ENCODE peak calls at places on chromosomes 13 and 19, in six cellular contexts. One of them, this sample, is unnamed.

GRCh38 chr19:51372649-51373504 is at the start of gene NKG7:
- DNase-seq in choroid plexus epithelial cell: no peak
- DNase-seq in B cell: no peak
- DNase-seq in stimulated activated CD8-positive, alpha-beta memory T cell treated with anti-CD3 and anti-CD28 coated beads, Interleukin-12 subunit alpha, Interleukin-12 subunit beta, amount 100 ng/mL, for 1 hour: peak
- DNase-seq in iris pigment epithelial cell: no peak
- DNase-seq in posterior vena cava: no peak
- DNase-seq in this sample: no peak

GRCh38 chr19:10007366-10007765 is 2.9 kb downstream of the COL5A3 start:
- DNase-seq in iris pigment epithelial cell: no peak
- DNase-seq in stimulated activated CD8-positive, alpha-beta memory T cell treated with anti-CD3 and anti-CD28 coated beads, Interleukin-12 subunit alpha, Interleukin-12 subunit beta, amount 100 ng/mL, for 1 hour: no peak
- DNase-seq in B cell: no peak
- DNase-seq in choroid plexus epithelial cell: no peak
- DNase-seq in posterior vena cava: peak
- DNase-seq in this sample: no peak

GRCh38 chr19:14116918-14117578 is 514 bp downstream of the PRKACA start:
- DNase-seq in B cell: no peak
- DNase-seq in posterior vena cava: peak
- DNase-seq in iris pigment epithelial cell: no peak
- DNase-seq in stimulated activated CD8-positive, alpha-beta memory T cell treated with anti-CD3 and anti-CD28 coated beads, Interleukin-12 subunit alpha, Interleukin-12 subunit beta, amount 100 ng/mL, for 1 hour: no peak
- DNase-seq in choroid plexus epithelial cell: no peak
- DNase-seq in this sample: peak

GRCh38 chr13:78169386-78169785 is 250.8 kb upstream of the EDNRB start:
- DNase-seq in posterior vena cava: no peak
- DNase-seq in iris pigment epithelial cell: no peak
- DNase-seq in stimulated activated CD8-positive, alpha-beta memory T cell treated with anti-CD3 and anti-CD28 coated beads, Interleukin-12 subunit alpha, Interleukin-12 subunit beta, amount 100 ng/mL, for 1 hour: no peak
- DNase-seq in B cell: no peak
- DNase-seq in choroid plexus epithelial cell: no peak
- DNase-seq in this sample: no peak

GRCh38 chr19:55196803-55197202 is 12.5 kb downstream of the PTPRH start:
- DNase-seq in B cell: no peak
- DNase-seq in stimulated activated CD8-positive, alpha-beta memory T cell treated with anti-CD3 and anti-CD28 coated beads, Interleukin-12 subunit alpha, Interleukin-12 subunit beta, amount 100 ng/mL, for 1 hour: no peak
- DNase-seq in choroid plexus epithelial cell: no peak
- DNase-seq in posterior vena cava: no peak
- DNase-seq in iris pigment epithelial cell: peak
- DNase-seq in this sample: no peak

GRCh38 chr13:38376551-38376950 is 26.9 kb downstream of the UFM1 start:
- DNase-seq in choroid plexus epithelial cell: peak
- DNase-seq in stimulated activated CD8-positive, alpha-beta memory T cell treated with anti-CD3 and anti-CD28 coated beads, Interleukin-12 subunit alpha, Interleukin-12 subunit beta, amount 100 ng/mL, for 1 hour: no peak
- DNase-seq in B cell: no peak
- DNase-seq in posterior vena cava: no peak
- DNase-seq in iris pigment epithelial cell: peak
- DNase-seq in this sample: no peak

GRCh38 chr19:18292810-18293641 is 11.6 kb upstream of the JUND start:
- DNase-seq in iris pigment epithelial cell: peak
- DNase-seq in stimulated activated CD8-positive, alpha-beta memory T cell treated with anti-CD3 and anti-CD28 coated beads, Interleukin-12 subunit alpha, Interleukin-12 subunit beta, amount 100 ng/mL, for 1 hour: no peak
- DNase-seq in posterior vena cava: peak
- DNase-seq in B cell: peak
- DNase-seq in choroid plexus epithelial cell: peak
- DNase-seq in this sample: peak

GRCh38 chr19:33193864-33194362 is at the start of gene LRP3:
- DNase-seq in choroid plexus epithelial cell: peak
- DNase-seq in posterior vena cava: no peak
- DNase-seq in stimulated activated CD8-positive, alpha-beta memory T cell treated with anti-CD3 and anti-CD28 coated beads, Interleukin-12 subunit alpha, Interleukin-12 subunit beta, amount 100 ng/mL, for 1 hour: no peak
- DNase-seq in B cell: no peak
- DNase-seq in iris pigment epithelial cell: peak
- DNase-seq in this sample: peak

GRCh38 chr13:111095031-111095840 is 19.9 kb upstream of the ARHGEF7 start:
- DNase-seq in iris pigment epithelial cell: no peak
- DNase-seq in choroid plexus epithelial cell: no peak
- DNase-seq in B cell: no peak
- DNase-seq in stimulated activated CD8-positive, alpha-beta memory T cell treated with anti-CD3 and anti-CD28 coated beads, Interleukin-12 subunit alpha, Interleukin-12 subunit beta, amount 100 ng/mL, for 1 hour: no peak
- DNase-seq in posterior vena cava: no peak
- DNase-seq in this sample: no peak

GRCh38 chr13:98366959-98367358 is 189.9 kb upstream of the RNF113B start:
- DNase-seq in posterior vena cava: no peak
- DNase-seq in choroid plexus epithelial cell: no peak
- DNase-seq in stimulated activated CD8-positive, alpha-beta memory T cell treated with anti-CD3 and anti-CD28 coated beads, Interleukin-12 subunit alpha, Interleukin-12 subunit beta, amount 100 ng/mL, for 1 hour: no peak
- DNase-seq in iris pigment epithelial cell: no peak
- DNase-seq in B cell: no peak
- DNase-seq in this sample: no peak

This sample was measured in myocyte.